ENCODE peak calls at places on chromosomes 4 and X, in five cellular contexts. C, T, K, W and J are unnamed samples.

GRCh38 chr4:24569662-24570061 is 14.7 kb downstream of the DHX15 start:
- DNase-seq in C (no peak), T (no peak), K (no peak), W (no peak), J (no peak)

GRCh38 chrX:153707406-153707805 is 16.8 kb downstream of the BCAP31 start:
- DNase-seq in C (no peak), T (no peak), K (no peak), W (no peak), J (no peak)

GRCh38 chrX:99371976-99372595 is 1038.0 kb downstream of the PCDH19 start:
- DNase-seq in C (no peak), T (no peak), K (no peak), W (no peak), J (peak; percentile 45)

GRCh38 chr4:30952526-30953219 is 232.5 kb downstream of the PCDH7 start:
- DNase-seq in C (no peak), T (no peak), K (no peak), W (no peak), J (no peak)

GRCh38 chrX:57900961-57901360 is 9.3 kb downstream of the ZXDA start:
- DNase-seq in C (no peak), T (no peak), K (no peak), W (no peak), J (no peak)

GRCh38 chrX:108437789-108438623 is at the start of gene COL4A6:
- DNase-seq in C (no peak), T (no peak), K (peak; percentile 53), W (no peak), J (no peak)

GRCh38 chr4:122588453-122589238 is 32.2 kb downstream of the IL21 start:
- DNase-seq in C (no peak), T (no peak), K (no peak), W (no peak), J (no peak)

GRCh38 chrX:8520791-8521190 is 56.2 kb downstream of the VCX3B start:
- DNase-seq in C (no peak), T (no peak), K (no peak), W (no peak), J (no peak)

GRCh38 chrX:136525738-136526606 is 6.0 kb upstream of the VGLL1 start:
- DNase-seq in C (no peak), T (peak; percentile 81), K (no peak), W (no peak), J (peak; percentile 95)

GRCh38 chr4:36773467-36773866 is 471.1 kb upstream of the NWD2 start:
- DNase-seq in C (no peak), T (no peak), K (no peak), W (no peak), J (no peak)

GRCh38 chr4:186067757-186068385 is 1.1 kb upstream of the TLR3 start:
- DNase-seq in C (peak; percentile 42), T (no peak), K (peak; percentile 71), W (peak; percentile 62), J (peak; percentile 82)

GRCh38 chr4:74933562-74934015 is 673 bp downstream of the PARM1 start:
- DNase-seq in C (no peak), T (no peak), K (peak; percentile 67), W (no peak), J (no peak)

GRCh38 chrX:14777484-14777883 is 95.4 kb downstream of the FANCB start:
- DNase-seq in C (no peak), T (no peak), K (no peak), W (no peak), J (no peak)

GRCh38 chrX:105698386-105698785 is 124.0 kb upstream of the NRK start:
- DNase-seq in C (no peak), T (no peak), K (no peak), W (no peak), J (no peak)

GRCh38 chrX:109926743-109927662 is 75.9 kb upstream of the TMEM164 start:
- DNase-seq in C (no peak), T (no peak), K (no peak), W (no peak), J (no peak)

GRCh38 chr4:68267433-68267944 is 22.0 kb upstream of the TMPRSS11B start:
- DNase-seq in C (no peak), T (no peak), K (no peak), W (no peak), J (no peak)

GRCh38 chr4:3246458-3247398 is 2.2 kb upstream of the MSANTD1 start:
- DNase-seq in C (peak; percentile 55), T (no peak), K (no peak), W (no peak), J (no peak)

GRCh38 chr4:155042014-155042413 is 166.4 kb upstream of the NPY2R start:
- DNase-seq in C (no peak), T (no peak), K (no peak), W (no peak), J (no peak)

GRCh38 chr4:19532120-19532848 is 719.4 kb upstream of the SLIT2 start:
- DNase-seq in C (no peak), T (no peak), K (no peak), W (no peak), J (no peak)

GRCh38 chrX:148498067-148498466 is 2.4 kb upstream of the AFF2 start:
- DNase-seq in C (no peak), T (no peak), K (no peak), W (no peak), J (no peak)

GRCh38 chr4:139454646-139455045 is 725 bp downstream of the RAB33B start:
- DNase-seq in C (no peak), T (no peak), K (no peak), W (peak; percentile 31), J (no peak)

GRCh38 chr4:16157609-16158503 is 68.4 kb downstream of the TAPT1 start:
- DNase-seq in C (peak; percentile 93), T (no peak), K (no peak), W (no peak), J (no peak)

GRCh38 chr4:127632420-127633403 is at the start of gene INTU:
- DNase-seq in C (peak; percentile 96), T (peak; percentile 96), K (peak; percentile 95), W (no peak), J (peak; percentile 97)

GRCh38 chr4:7774301-7775019 is 165.2 kb downstream of the AFAP1 start:
- DNase-seq in C (no peak), T (peak; percentile 61), K (peak; percentile 28), W (no peak), J (peak; percentile 40)

GRCh38 chr4:94453534-94453963 is 1.8 kb downstream of the PDLIM5 start:
- DNase-seq in C (no peak), T (no peak), K (no peak), W (no peak), J (no peak)

GRCh38 chrX:83511208-83511607 is 3.1 kb downstream of the POU3F4 start:
- DNase-seq in C (no peak), T (no peak), K (no peak), W (no peak), J (no peak)

GRCh38 chr4:183300660-183301059 is 19.4 kb downstream of the CLDN22 start:
- DNase-seq in C (no peak), T (no peak), K (no peak), W (no peak), J (no peak)

GRCh38 chrX:111100191-111100590 is 4.2 kb downstream of the PAK3 start:
- DNase-seq in C (peak; percentile 26), T (no peak), K (no peak), W (peak; percentile 25), J (no peak)

GRCh38 chr4:174834477-174834876 is 5.4 kb upstream of the GLRA3 start:
- DNase-seq in C (no peak), T (no peak), K (no peak), W (no peak), J (no peak)

GRCh38 chr4:140098481-140099132 is 55.4 kb downstream of the MAML3 start:
- DNase-seq in C (no peak), T (no peak), K (no peak), W (no peak), J (no peak)